ENCODE peak calls at places on chromosomes 13 and 19, in six cellular contexts. One of them, this sample, is unnamed.

GRCh38 chr13:100573121-100573520 is 15.5 kb downstream of the GGACT start:
- DNase-seq in kidney epithelial cell: peak; percentile 26
- DNase-seq in psoas muscle: peak; percentile 51
- DNase-seq in foreskin fibroblast: peak; percentile 62
- DNase-seq in uterus: peak; percentile 57
- DNase-seq in thoracic aorta: no peak
- DNase-seq in this sample: peak; percentile 85

GRCh38 chr13:53442979-53443378 is 414.4 kb downstream of the OLFM4 start:
- DNase-seq in kidney epithelial cell: no peak
- DNase-seq in psoas muscle: no peak
- DNase-seq in foreskin fibroblast: no peak
- DNase-seq in uterus: no peak
- DNase-seq in thoracic aorta: no peak
- DNase-seq in this sample: no peak

GRCh38 chr19:7109678-7110289 is 40.3 kb downstream of the ZNF557 start:
- DNase-seq in kidney epithelial cell: no peak
- DNase-seq in psoas muscle: no peak
- DNase-seq in foreskin fibroblast: no peak
- DNase-seq in uterus: no peak
- DNase-seq in thoracic aorta: no peak
- DNase-seq in this sample: peak; percentile 65

GRCh38 chr19:53158119-53158656 is 665 bp downstream of the ZNF347 start:
- DNase-seq in kidney epithelial cell: no peak
- DNase-seq in psoas muscle: peak; percentile 38
- DNase-seq in foreskin fibroblast: peak; percentile 14
- DNase-seq in uterus: peak; percentile 29
- DNase-seq in thoracic aorta: no peak
- DNase-seq in this sample: peak; percentile 27

GRCh38 chr13:30408319-30409101 is 13.8 kb upstream of the UBE2L5 start:
- DNase-seq in kidney epithelial cell: no peak
- DNase-seq in psoas muscle: peak; percentile 97
- DNase-seq in foreskin fibroblast: peak; percentile 82
- DNase-seq in uterus: peak; percentile 95
- DNase-seq in thoracic aorta: peak; percentile 75
- DNase-seq in this sample: peak; percentile 89

GRCh38 chr13:109144693-109145437 is 515.5 kb downstream of the MYO16 start:
- DNase-seq in kidney epithelial cell: no peak
- DNase-seq in psoas muscle: no peak
- DNase-seq in foreskin fibroblast: no peak
- DNase-seq in uterus: no peak
- DNase-seq in thoracic aorta: no peak
- DNase-seq in this sample: peak; percentile 18

GRCh38 chr19:15623711-15624318 is 8.8 kb downstream of the CYP4F8 start:
- DNase-seq in kidney epithelial cell: no peak
- DNase-seq in psoas muscle: no peak
- DNase-seq in foreskin fibroblast: no peak
- DNase-seq in uterus: no peak
- DNase-seq in thoracic aorta: no peak
- DNase-seq in this sample: no peak

GRCh38 chr13:23615677-23616076 is 45.5 kb downstream of the TNFRSF19 start:
- DNase-seq in kidney epithelial cell: peak; percentile 85
- DNase-seq in psoas muscle: no peak
- DNase-seq in foreskin fibroblast: no peak
- DNase-seq in uterus: no peak
- DNase-seq in thoracic aorta: no peak
- DNase-seq in this sample: no peak

GRCh38 chr19:4567584-4568071 is 8.1 kb upstream of the SEMA6B start:
- DNase-seq in kidney epithelial cell: no peak
- DNase-seq in psoas muscle: peak; percentile 71
- DNase-seq in foreskin fibroblast: no peak
- DNase-seq in uterus: no peak
- DNase-seq in thoracic aorta: no peak
- DNase-seq in this sample: peak; percentile 61

GRCh38 chr19:56808717-56809392 is 31.7 kb downstream of the PEG3 start:
- DNase-seq in kidney epithelial cell: no peak
- DNase-seq in psoas muscle: no peak
- DNase-seq in foreskin fibroblast: no peak
- DNase-seq in uterus: no peak
- DNase-seq in thoracic aorta: no peak
- DNase-seq in this sample: no peak

GRCh38 chr13:45626731-45627374 is 11.3 kb upstream of the ERICH6B start:
- DNase-seq in kidney epithelial cell: no peak
- DNase-seq in psoas muscle: no peak
- DNase-seq in foreskin fibroblast: no peak
- DNase-seq in uterus: no peak
- DNase-seq in thoracic aorta: no peak
- DNase-seq in this sample: no peak

GRCh38 chr13:66887088-66887487 is 343.0 kb downstream of the PCDH9 start:
- DNase-seq in kidney epithelial cell: peak; percentile 23
- DNase-seq in psoas muscle: no peak
- DNase-seq in foreskin fibroblast: peak; percentile 1
- DNase-seq in uterus: no peak
- DNase-seq in thoracic aorta: no peak
- DNase-seq in this sample: peak; percentile 52

GRCh38 chr13:91348906-91349435 is 1.5 kb downstream of the MIR17HG start:
- DNase-seq in kidney epithelial cell: no peak
- DNase-seq in psoas muscle: peak; percentile 94
- DNase-seq in foreskin fibroblast: peak; percentile 84
- DNase-seq in uterus: peak; percentile 86
- DNase-seq in thoracic aorta: peak; percentile 84
- DNase-seq in this sample: peak; percentile 82

GRCh38 chr13:50713849-50714248 is 129.6 kb downstream of the DLEU7 start:
- DNase-seq in kidney epithelial cell: peak; percentile 63
- DNase-seq in psoas muscle: no peak
- DNase-seq in foreskin fibroblast: peak; percentile 67
- DNase-seq in uterus: no peak
- DNase-seq in thoracic aorta: no peak
- DNase-seq in this sample: peak; percentile 46

GRCh38 chr13:45623516-45624090 is 8.1 kb upstream of the ERICH6B start:
- DNase-seq in kidney epithelial cell: no peak
- DNase-seq in psoas muscle: no peak
- DNase-seq in foreskin fibroblast: peak; percentile 9
- DNase-seq in uterus: no peak
- DNase-seq in thoracic aorta: no peak
- DNase-seq in this sample: peak; percentile 28

GRCh38 chr13:43848250-43848649 is 31.3 kb downstream of the CCDC122 start:
- DNase-seq in kidney epithelial cell: no peak
- DNase-seq in psoas muscle: no peak
- DNase-seq in foreskin fibroblast: peak; percentile 38
- DNase-seq in uterus: no peak
- DNase-seq in thoracic aorta: no peak
- DNase-seq in this sample: peak; percentile 96

GRCh38 chr13:87444135-87444534 is 227.0 kb upstream of the SLITRK5 start:
- DNase-seq in kidney epithelial cell: no peak
- DNase-seq in psoas muscle: no peak
- DNase-seq in foreskin fibroblast: no peak
- DNase-seq in uterus: no peak
- DNase-seq in thoracic aorta: no peak
- DNase-seq in this sample: no peak

GRCh38 chr19:16801599-16801998 is 27.6 kb upstream of the SIN3B start:
- DNase-seq in kidney epithelial cell: peak; percentile 9
- DNase-seq in psoas muscle: no peak
- DNase-seq in foreskin fibroblast: peak; percentile 38
- DNase-seq in uterus: peak; percentile 61
- DNase-seq in thoracic aorta: no peak
- DNase-seq in this sample: peak; percentile 61

GRCh38 chr19:17775245-17775927 is 19.6 kb upstream of the B3GNT3 start:
- DNase-seq in kidney epithelial cell: no peak
- DNase-seq in psoas muscle: no peak
- DNase-seq in foreskin fibroblast: no peak
- DNase-seq in uterus: no peak
- DNase-seq in thoracic aorta: no peak
- DNase-seq in this sample: peak; percentile 32

GRCh38 chr13:33828431-33829129 is 10.6 kb downstream of the RFC3 start:
- DNase-seq in kidney epithelial cell: no peak
- DNase-seq in psoas muscle: no peak
- DNase-seq in foreskin fibroblast: no peak
- DNase-seq in uterus: no peak
- DNase-seq in thoracic aorta: no peak
- DNase-seq in this sample: no peak

GRCh38 chr19:22617614-22618325 is 16.4 kb upstream of the ZNF492 start:
- DNase-seq in kidney epithelial cell: no peak
- DNase-seq in psoas muscle: peak; percentile 27
- DNase-seq in foreskin fibroblast: no peak
- DNase-seq in uterus: no peak
- DNase-seq in thoracic aorta: no peak
- DNase-seq in this sample: no peak

GRCh38 chr19:41666075-41666474 is 22.0 kb downstream of the CEACAM7 start:
- DNase-seq in kidney epithelial cell: no peak
- DNase-seq in psoas muscle: no peak
- DNase-seq in foreskin fibroblast: no peak
- DNase-seq in uterus: no peak
- DNase-seq in thoracic aorta: no peak
- DNase-seq in this sample: no peak
- TF ChIP-seq CTCF in kidney epithelial cell: no peak
- TF ChIP-seq CTCF in psoas muscle: no peak
- TF ChIP-seq CTCF in foreskin fibroblast: no peak
- TF ChIP-seq CTCF in uterus: no peak
- TF ChIP-seq CTCF in thoracic aorta: no peak
- TF ChIP-seq CTCF in this sample: no peak

GRCh38 chr19:35213678-35214632 is 14.6 kb downstream of the FAM187B start:
- DNase-seq in kidney epithelial cell: no peak
- DNase-seq in psoas muscle: peak; percentile 37
- DNase-seq in foreskin fibroblast: peak; percentile 52
- DNase-seq in uterus: peak; percentile 81
- DNase-seq in thoracic aorta: peak; percentile 31
- DNase-seq in this sample: peak; percentile 77
- H3K4me3 ChIP-seq in kidney epithelial cell: no peak overlapping the region
- H3K4me3 ChIP-seq in psoas muscle: no peak overlapping the region
- H3K4me3 ChIP-seq in foreskin fibroblast: no peak overlapping the region
- H3K4me3 ChIP-seq in uterus: no peak overlapping the region
- H3K4me3 ChIP-seq in thoracic aorta: peak overlapping the region; percentile 47
- H3K4me3 ChIP-seq in this sample: no peak overlapping the region

DNA sequence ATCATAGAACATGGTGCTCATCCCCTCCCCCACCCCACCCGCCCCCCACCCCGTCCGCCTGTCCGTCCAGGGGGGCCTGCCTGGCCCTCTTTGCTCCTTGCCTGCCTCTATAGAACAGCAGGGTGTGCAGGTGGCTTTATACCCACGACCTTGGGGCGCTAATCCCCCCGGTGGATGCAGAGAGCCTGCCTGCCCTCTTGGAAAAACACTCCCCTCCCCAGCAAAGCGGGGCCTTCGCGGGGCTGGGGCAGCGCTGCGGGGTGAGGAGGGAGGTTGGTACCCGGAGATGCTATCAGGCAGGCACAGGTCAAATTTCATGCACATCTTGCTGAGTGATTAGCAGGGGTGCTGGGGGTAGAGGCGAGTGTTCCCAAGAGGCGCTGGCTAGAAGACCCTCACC is 21.9 kb downstream of the RFX1 start:
- DNase-seq in kidney epithelial cell: no peak
- DNase-seq in psoas muscle: no peak
- DNase-seq in foreskin fibroblast: no peak
- DNase-seq in uterus: no peak
- DNase-seq in thoracic aorta: no peak
- DNase-seq in this sample: no peak
- TF ChIP-seq CTCF in kidney epithelial cell: no peak
- TF ChIP-seq CTCF in psoas muscle: no peak
- TF ChIP-seq CTCF in foreskin fibroblast: no peak
- TF ChIP-seq CTCF in uterus: no peak
- TF ChIP-seq CTCF in thoracic aorta: no peak
- TF ChIP-seq CTCF in this sample: no peak

GRCh38 chr19:12140545-12141404 is 625 bp upstream of the ZNF20 start:
- DNase-seq in kidney epithelial cell: peak; percentile 21
- DNase-seq in psoas muscle: peak; percentile 87
- DNase-seq in foreskin fibroblast: peak; percentile 78
- DNase-seq in uterus: peak; percentile 87
- DNase-seq in thoracic aorta: peak; percentile 31
- DNase-seq in this sample: peak; percentile 84
- H3K4me3 ChIP-seq in kidney epithelial cell: peak overlapping the region; percentile 53
- H3K4me3 ChIP-seq in psoas muscle: peak overlapping the region; percentile 77
- H3K4me3 ChIP-seq in foreskin fibroblast: peak overlapping the region; percentile 93
- H3K4me3 ChIP-seq in uterus: peak overlapping the region; percentile 58
- H3K4me3 ChIP-seq in thoracic aorta: peak overlapping the region; percentile 90
- H3K4me3 ChIP-seq in this sample: peak overlapping the region; percentile 83

DNA sequence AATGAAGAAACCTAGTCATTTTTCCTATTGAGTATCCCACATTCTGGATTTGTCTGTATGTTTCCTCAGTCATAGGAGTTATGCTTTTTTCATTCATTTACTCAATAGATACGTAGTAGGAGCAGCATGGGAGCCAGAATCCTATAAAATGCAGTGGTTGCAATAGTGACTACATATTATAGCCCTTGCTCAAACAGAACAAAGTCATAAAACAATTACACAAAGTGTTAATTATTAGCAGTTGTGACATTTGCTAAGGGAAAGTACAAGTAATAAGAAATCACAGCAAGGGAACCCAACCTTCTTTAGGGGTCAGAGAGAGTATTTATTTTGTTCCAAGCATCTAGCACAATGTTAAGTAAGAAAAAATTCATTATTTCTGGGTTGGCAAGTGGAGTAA is 27.7 kb upstream of the POU4F1 start:
- DNase-seq in kidney epithelial cell: no peak
- DNase-seq in psoas muscle: no peak
- DNase-seq in foreskin fibroblast: no peak
- DNase-seq in uterus: no peak
- DNase-seq in thoracic aorta: no peak
- DNase-seq in this sample: no peak
- TF ChIP-seq CTCF in kidney epithelial cell: no peak
- TF ChIP-seq CTCF in psoas muscle: no peak
- TF ChIP-seq CTCF in foreskin fibroblast: no peak
- TF ChIP-seq CTCF in uterus: no peak
- TF ChIP-seq CTCF in thoracic aorta: no peak
- TF ChIP-seq CTCF in this sample: no peak

DNA sequence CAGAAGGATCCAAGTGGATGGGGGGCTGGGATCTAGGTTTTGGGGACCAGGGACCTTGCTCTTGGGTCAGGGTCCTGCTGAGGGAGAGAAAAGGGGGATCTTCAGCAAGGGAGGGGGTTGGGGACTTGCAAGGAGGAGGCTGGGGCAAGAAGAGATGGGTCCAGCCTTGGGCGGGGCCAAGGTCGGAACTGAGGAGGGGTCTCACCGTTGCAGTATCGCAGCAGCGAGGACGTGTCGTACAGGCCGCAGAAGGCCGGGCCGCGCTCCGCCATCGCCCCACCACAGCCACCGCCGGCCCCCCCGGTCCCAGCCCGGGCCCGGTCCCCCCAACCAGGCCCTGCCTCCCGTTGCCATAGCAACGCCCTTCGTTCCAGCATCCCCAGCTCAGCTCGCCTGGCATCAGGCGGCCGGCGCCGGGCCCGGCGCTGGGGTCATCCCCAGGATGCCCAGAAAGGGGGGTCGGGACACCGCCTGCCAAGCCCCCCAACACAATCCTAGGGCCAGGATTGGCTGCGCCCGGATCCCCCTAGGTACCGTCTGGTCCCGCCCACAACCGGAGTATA is 6.0 kb upstream of the EML2 start:
- DNase-seq in kidney epithelial cell: no peak
- DNase-seq in psoas muscle: no peak
- DNase-seq in foreskin fibroblast: no peak
- DNase-seq in uterus: no peak
- DNase-seq in thoracic aorta: no peak
- DNase-seq in this sample: no peak
- H3K4me3 ChIP-seq in kidney epithelial cell: no peak overlapping the region
- H3K4me3 ChIP-seq in psoas muscle: peak overlapping the region; percentile 56
- H3K4me3 ChIP-seq in foreskin fibroblast: peak overlapping the region; percentile 48
- H3K4me3 ChIP-seq in uterus: peak overlapping the region; percentile 17
- H3K4me3 ChIP-seq in thoracic aorta: peak overlapping the region; percentile 64
- H3K4me3 ChIP-seq in this sample: peak overlapping the region; percentile 40